ENCODE peak calls at places on chromosomes 11 and 22, in ten cellular contexts. F, P, R, M, G, T, U, V, K and W are unnamed samples.
A peak's percentile ranks its signal among the peaks of the same experiment; 100 is the strongest.

GRCh38 chr22:45194686-45195085 is 31.0 kb downstream of the NUP50 start:
- DNase-seq in T (no peak), G (peak; percentile 43), R (no peak), K (no peak), M (no peak), V (no peak), P (no peak), U (no peak), F (no peak), W (no peak)

GRCh38 chr11:128768876-128769275 is 75.0 kb downstream of the FLI1 start:
- DNase-seq in T (no peak), M (no peak), V (no peak), G (no peak), U (no peak), K (no peak), F (no peak), R (no peak), P (no peak), W (no peak)

GRCh38 chr11:130426223-130427048 is 2.0 kb downstream of the ADAMTS8 start:
- DNase-seq in F (no peak), G (no peak), U (no peak), R (no peak), P (no peak), K (no peak), M (no peak), T (no peak), V (no peak), W (peak; percentile 64)

GRCh38 chr22:31742682-31743081 is 7.2 kb downstream of the PRR14L start:
- DNase-seq in K (no peak), M (no peak), G (no peak), F (no peak), P (no peak), R (no peak), V (no peak), T (no peak), U (no peak), W (no peak)

GRCh38 chr11:130144721-130145327 is 14.8 kb upstream of the ST14 start:
- DNase-seq in G (no peak), M (no peak), T (no peak), F (no peak), R (no peak), P (no peak), U (peak; percentile 40), V (no peak), K (no peak), W (no peak)

GRCh38 chr22:23192133-23192532 is 11.8 kb downstream of the BCR start:
- DNase-seq in T (no peak), F (no peak), U (no peak), R (no peak), G (peak; percentile 60), K (no peak), V (no peak), M (no peak), P (no peak), W (peak; percentile 96)

GRCh38 chr22:38490915-38491314 is 15.2 kb downstream of the DDX17 start:
- DNase-seq in M (no peak), V (peak; percentile 73), K (peak; percentile 70), R (peak; percentile 70), F (peak; percentile 40), G (peak; percentile 79), P (peak; percentile 21), U (no peak), T (peak; percentile 79), W (peak; percentile 54)

GRCh38 chr11:122155765-122156527 is 39.9 kb upstream of the BLID start:
- DNase-seq in F (peak; percentile 26), T (no peak), P (no peak), V (no peak), U (no peak), K (peak; percentile 36), R (no peak), M (no peak), G (no peak), W (no peak)

DNA sequence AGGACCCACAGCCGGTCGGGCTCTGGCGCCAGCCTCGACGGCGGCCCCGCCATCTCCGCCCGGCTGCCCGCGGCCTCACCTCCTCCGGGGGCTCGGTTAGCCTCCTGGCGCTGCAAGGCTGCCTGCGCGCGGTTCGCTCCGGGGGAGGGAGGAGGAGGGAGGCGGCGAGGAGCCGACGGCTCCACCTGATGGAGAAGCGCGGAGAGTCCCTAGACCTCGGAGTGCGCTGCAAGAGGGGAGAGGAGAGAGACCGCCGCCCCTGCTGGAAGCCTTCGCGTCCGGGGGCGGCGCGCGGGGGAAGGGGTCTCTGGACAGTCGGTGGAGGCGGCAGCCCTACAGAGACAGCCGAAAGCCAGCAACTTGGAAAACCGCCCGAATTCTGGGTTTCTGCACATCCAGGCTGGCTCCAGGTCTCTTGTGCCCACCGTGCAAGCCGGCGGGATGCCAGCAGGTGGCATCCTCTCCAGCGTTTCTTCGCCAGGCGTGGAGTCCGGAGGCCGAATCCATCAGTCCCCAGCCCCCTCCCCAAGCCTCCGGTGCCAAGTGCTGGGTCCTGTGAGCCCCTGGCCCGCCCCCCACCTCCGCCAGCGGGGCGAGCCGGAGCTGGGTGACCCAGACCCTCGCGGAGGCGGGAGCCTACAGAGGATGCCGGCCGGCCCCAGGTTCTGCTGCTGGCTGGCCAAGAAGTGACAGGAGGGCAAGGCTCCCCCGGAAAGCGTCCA is 2.9 kb upstream of the KIRREL3 start:
- DNase-seq in M (no peak), G (peak; percentile 70), U (peak; percentile 94), P (no peak), F (peak; percentile 65), V (no peak), T (no peak), K (no peak), R (no peak), W (no peak)
- H3K4me3 ChIP-seq in M (peak overlapping the region; percentile 38), G (no peak overlapping the region), U (peak overlapping the region; percentile 48), P (peak overlapping the region; percentile 40), F (peak overlapping the region; percentile 41), V (no peak overlapping the region), T (no peak overlapping the region), K (peak overlapping the region; percentile 3), R (no peak overlapping the region), W (no peak overlapping the region)

DNA sequence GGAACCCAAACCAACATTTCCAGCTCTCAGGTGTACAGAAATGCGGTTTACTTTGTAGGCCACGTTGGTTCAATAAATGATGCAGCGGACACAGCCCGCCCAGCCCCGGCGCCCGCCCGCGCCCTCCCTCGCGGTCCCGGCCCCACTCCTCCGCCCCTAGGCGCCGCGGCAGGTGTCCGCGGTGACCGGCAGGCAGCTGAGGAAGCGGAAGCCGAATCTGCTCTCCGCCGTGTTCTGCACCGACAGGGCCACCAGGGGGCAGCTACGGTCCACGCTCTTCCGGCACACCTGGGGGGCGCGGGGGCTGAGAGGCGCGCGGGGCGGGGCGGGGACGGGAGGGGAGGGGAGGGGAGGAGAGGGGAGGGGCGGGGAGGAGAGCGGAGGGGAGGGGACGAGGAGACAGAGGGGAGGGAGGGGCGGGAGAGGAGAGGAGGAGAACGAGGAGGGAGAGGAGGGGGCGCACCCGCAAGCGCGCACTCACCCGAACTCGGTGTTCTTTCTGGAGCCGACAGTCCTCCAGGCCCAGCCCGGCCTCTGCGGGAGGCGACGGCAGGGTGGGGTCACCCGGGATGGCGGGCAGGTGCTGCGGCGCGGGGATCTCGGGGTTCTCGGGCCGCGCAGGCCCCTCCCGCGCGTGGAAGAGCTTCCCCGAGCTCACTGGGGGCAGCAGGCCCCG is 5.6 kb downstream of the LMNTD2 start:
- DNase-seq in F (peak; percentile 81), T (no peak), U (peak; percentile 95), R (peak; percentile 38), V (no peak), M (no peak), P (no peak), K (peak; percentile 45), G (no peak), W (peak; percentile 82)
- H3K4me3 ChIP-seq in F (peak overlapping the region; percentile 67), T (no peak overlapping the region), U (peak overlapping the region; percentile 83), R (no peak overlapping the region), V (no peak overlapping the region), M (peak overlapping the region; percentile 37), P (no peak overlapping the region), K (peak overlapping the region; percentile 33), G (peak overlapping the region; percentile 41), W (no peak overlapping the region)

GRCh38 chr11:2180347-2180746 is 8.7 kb upstream of the TH start:
- DNase-seq in K (no peak), T (no peak), V (no peak), F (no peak), R (no peak), G (no peak), P (no peak), U (no peak), M (no peak), W (no peak)

GRCh38 chr11:2179516-2179915 is 7.9 kb upstream of the TH start:
- DNase-seq in T (no peak), F (no peak), U (no peak), P (no peak), V (no peak), G (no peak), M (no peak), K (no peak), R (no peak), W (no peak)

GRCh38 chr11:2180775-2181370 is 9.3 kb upstream of the TH start:
- DNase-seq in M (no peak), U (no peak), P (no peak), T (no peak), G (no peak), F (no peak), R (peak; percentile 34), V (no peak), K (no peak), W (no peak)

GRCh38 chr11:2177081-2177480 is 5.5 kb upstream of the TH start:
- DNase-seq in M (no peak), P (no peak), V (no peak), U (no peak), F (no peak), T (no peak), G (no peak), R (no peak), K (no peak), W (no peak)

DNA sequence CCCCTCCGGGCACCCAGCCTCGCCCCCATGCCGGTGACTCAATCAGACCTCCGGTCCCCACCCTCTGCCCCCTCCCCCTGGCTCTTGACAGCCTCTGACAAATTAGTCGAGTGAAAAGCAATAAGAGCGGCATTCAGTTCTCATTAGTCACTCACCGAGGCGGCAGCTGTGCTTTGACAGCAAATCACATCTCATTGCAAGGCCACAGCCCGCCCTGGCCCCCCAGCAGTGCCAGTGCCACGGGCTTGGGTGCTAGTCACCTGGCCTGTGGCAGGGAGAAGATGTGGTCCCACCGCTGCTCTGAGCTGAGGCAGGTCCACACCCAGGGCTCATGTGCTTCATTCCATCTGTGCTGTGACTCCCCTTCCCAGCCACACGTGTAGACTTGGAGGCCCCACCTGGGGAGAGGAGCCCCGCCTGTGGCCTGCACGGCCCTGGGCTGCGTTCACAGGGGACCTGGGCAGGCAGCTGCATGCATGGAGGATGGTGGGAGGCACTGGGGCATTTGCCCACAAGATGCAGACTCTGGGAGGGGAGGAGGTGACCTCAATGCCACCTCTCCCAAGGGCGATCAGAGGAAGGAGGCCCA is 7.4 kb upstream of the TH start:
- DNase-seq in K (peak; percentile 19), U (no peak), V (no peak), T (no peak), R (peak; percentile 61), F (peak; percentile 19), G (no peak), P (peak; percentile 23), M (peak; percentile 85), W (no peak)
- H3K4me3 ChIP-seq in K (no peak overlapping the region), U (no peak overlapping the region), V (no peak overlapping the region), T (no peak overlapping the region), R (no peak overlapping the region), F (no peak overlapping the region), G (no peak overlapping the region), P (no peak overlapping the region), M (no peak overlapping the region), W (no peak overlapping the region)

DNA sequence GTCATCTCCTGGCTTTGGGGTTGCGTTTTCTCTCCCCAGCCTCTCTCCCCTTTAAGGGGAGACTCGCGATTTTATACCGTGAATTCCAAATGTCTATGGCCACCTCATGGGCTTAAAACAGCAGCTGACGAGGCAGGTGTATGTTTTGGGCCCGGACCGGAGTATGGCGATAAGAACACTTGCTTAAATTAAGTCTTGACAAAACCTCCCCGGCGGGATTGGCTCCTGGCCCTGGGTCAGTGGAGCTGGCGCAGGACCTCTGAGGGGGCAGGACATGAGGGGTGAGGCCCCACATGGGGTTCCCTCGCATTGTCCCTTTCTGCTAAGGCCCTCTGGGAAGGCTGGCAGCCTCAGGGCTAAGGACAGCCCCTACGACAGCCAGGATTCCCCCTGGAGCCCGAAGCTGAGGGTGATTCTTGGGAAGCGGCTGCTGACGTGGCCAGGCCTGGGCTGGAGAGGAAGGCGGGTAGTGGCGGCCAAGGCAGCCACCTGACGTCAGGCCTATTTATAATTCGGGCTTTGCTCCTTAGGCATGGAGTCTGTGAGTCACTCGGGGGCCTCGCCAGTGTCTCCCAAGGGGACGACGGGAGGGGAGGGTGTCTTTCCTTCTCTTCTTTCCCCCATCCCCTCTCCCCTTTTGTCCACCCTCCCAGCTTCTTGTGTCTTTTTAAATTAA is 12.7 kb downstream of the MYO18B start:
- DNase-seq in F (peak; percentile 60), M (no peak), T (peak; percentile 94), V (peak; percentile 87), R (peak; percentile 96), U (no peak), K (peak; percentile 85), G (peak; percentile 89), P (peak; percentile 96), W (peak; percentile 9)
- H3K4me3 ChIP-seq in F (no peak overlapping the region), M (no peak overlapping the region), T (no peak overlapping the region), V (no peak overlapping the region), R (no peak overlapping the region), U (no peak overlapping the region), K (no peak overlapping the region), G (no peak overlapping the region), P (no peak overlapping the region), W (no peak overlapping the region)